ENCODE peak calls at places on chromosome 21, in four cellular contexts. One of them, this sample, is unnamed. For H3K9me1, the result is how much of the 10 kb centered on the place peaks cover.

GRCh38 chr21:16046625-16047340 is 317.0 kb downstream of the USP25 start:
- DNase-seq in IMR-90: peak
- DNase-seq in endothelial cell of umbilical vein: no peak
- DNase-seq in K562: no peak
- DNase-seq in this sample: no peak

GRCh38 chr21:26653431-26653830 is 80.3 kb upstream of the CYYR1 start:
- DNase-seq in IMR-90: no peak
- DNase-seq in endothelial cell of umbilical vein: no peak
- DNase-seq in K562: no peak
- DNase-seq in this sample: no peak

GRCh38 chr21:20971296-20971921 is 26.8 kb upstream of the NCAM2 start:
- DNase-seq in IMR-90: peak
- DNase-seq in endothelial cell of umbilical vein: peak
- DNase-seq in K562: peak
- DNase-seq in this sample: no peak

GRCh38 chr21:21163904-21164303 is 165.7 kb downstream of the NCAM2 start:
- DNase-seq in IMR-90: peak
- DNase-seq in endothelial cell of umbilical vein: peak
- DNase-seq in K562: peak
- DNase-seq in this sample: no peak

GRCh38 chr21:36245649-36246048 is 74.3 kb upstream of the MORC3 start:
- DNase-seq in IMR-90: no peak
- DNase-seq in endothelial cell of umbilical vein: no peak
- DNase-seq in K562: peak
- DNase-seq in this sample: no peak

GRCh38 chr21:9008636-9009035 is 1512.7 kb upstream of the TPTE start:
- DNase-seq in IMR-90: no peak
- DNase-seq in endothelial cell of umbilical vein: peak
- DNase-seq in K562: no peak
- DNase-seq in this sample: no peak

GRCh38 chr21:31872452-31873274 is at the start of gene HUNK:
- DNase-seq in IMR-90: peak
- DNase-seq in endothelial cell of umbilical vein: no peak
- DNase-seq in K562: no peak
- DNase-seq in this sample: no peak

GRCh38 chr21:42818328-42818749 is 61.0 kb downstream of the WDR4 start:
- DNase-seq in IMR-90: peak
- DNase-seq in endothelial cell of umbilical vein: peak
- DNase-seq in K562: peak
- DNase-seq in this sample: peak

GRCh38 chr21:40386301-40386911 is 460.6 kb downstream of the DSCAM start:
- DNase-seq in IMR-90: no peak
- DNase-seq in endothelial cell of umbilical vein: no peak
- DNase-seq in K562: peak
- DNase-seq in this sample: no peak

GRCh38 chr21:42013338-42013737 is 3.2 kb upstream of the ZBTB21 start:
- DNase-seq in IMR-90: no peak
- DNase-seq in endothelial cell of umbilical vein: no peak
- DNase-seq in K562: no peak
- DNase-seq in this sample: no peak

GRCh38 chr21:36791695-36792451 is 93.0 kb downstream of the SIM2 start:
- DNase-seq in IMR-90: no peak
- DNase-seq in endothelial cell of umbilical vein: no peak
- DNase-seq in K562: no peak
- DNase-seq in this sample: no peak

GRCh38 chr21:42010507-42011493 is 640 bp upstream of the ZBTB21 start:
- DNase-seq in IMR-90: no peak
- DNase-seq in endothelial cell of umbilical vein: peak
- DNase-seq in K562: peak
- DNase-seq in this sample: no peak

GRCh38 chr21:42526379-42526727 is 12.7 kb downstream of the SLC37A1 start:
- DNase-seq in IMR-90: no peak
- DNase-seq in endothelial cell of umbilical vein: no peak
- DNase-seq in K562: no peak
- DNase-seq in this sample: no peak

GRCh38 chr21:26565105-26565504 is 8.0 kb downstream of the CYYR1 start:
- DNase-seq in IMR-90: no peak
- DNase-seq in endothelial cell of umbilical vein: peak
- DNase-seq in K562: no peak
- DNase-seq in this sample: no peak

GRCh38 chr21:27108228-27108627 is 141.3 kb upstream of the ADAMTS5 start:
- DNase-seq in IMR-90: peak
- DNase-seq in endothelial cell of umbilical vein: no peak
- DNase-seq in K562: no peak
- DNase-seq in this sample: no peak

GRCh38 chr21:32257952-32258785 is 20.7 kb downstream of the MIS18A start:
- DNase-seq in IMR-90: peak
- DNase-seq in endothelial cell of umbilical vein: peak
- DNase-seq in K562: peak
- DNase-seq in this sample: peak

GRCh38 chr21:42653492-42654061 is at the start of gene PDE9A:
- DNase-seq in IMR-90: no peak
- DNase-seq in endothelial cell of umbilical vein: no peak
- DNase-seq in K562: peak
- DNase-seq in this sample: no peak

GRCh38 chr21:20443558-20444155 is 554.6 kb upstream of the NCAM2 start:
- DNase-seq in IMR-90: no peak
- DNase-seq in endothelial cell of umbilical vein: no peak
- DNase-seq in K562: peak
- DNase-seq in this sample: no peak

GRCh38 chr21:25501448-25501847 is 105.8 kb downstream of the MRPL39 start:
- DNase-seq in IMR-90: no peak
- DNase-seq in endothelial cell of umbilical vein: no peak
- DNase-seq in K562: no peak
- DNase-seq in this sample: no peak

GRCh38 chr21:25503981-25504380 is 103.3 kb downstream of the MRPL39 start:
- DNase-seq in IMR-90: no peak
- DNase-seq in endothelial cell of umbilical vein: no peak
- DNase-seq in K562: no peak
- DNase-seq in this sample: no peak

GRCh38 chr21:25496825-25497482 is 110.3 kb downstream of the MRPL39 start:
- DNase-seq in IMR-90: peak
- DNase-seq in endothelial cell of umbilical vein: no peak
- DNase-seq in K562: no peak
- DNase-seq in this sample: no peak

GRCh38 chr21:25501996-25502665 is 105.2 kb downstream of the MRPL39 start:
- DNase-seq in IMR-90: no peak
- DNase-seq in endothelial cell of umbilical vein: no peak
- DNase-seq in K562: no peak
- DNase-seq in this sample: no peak

DNA sequence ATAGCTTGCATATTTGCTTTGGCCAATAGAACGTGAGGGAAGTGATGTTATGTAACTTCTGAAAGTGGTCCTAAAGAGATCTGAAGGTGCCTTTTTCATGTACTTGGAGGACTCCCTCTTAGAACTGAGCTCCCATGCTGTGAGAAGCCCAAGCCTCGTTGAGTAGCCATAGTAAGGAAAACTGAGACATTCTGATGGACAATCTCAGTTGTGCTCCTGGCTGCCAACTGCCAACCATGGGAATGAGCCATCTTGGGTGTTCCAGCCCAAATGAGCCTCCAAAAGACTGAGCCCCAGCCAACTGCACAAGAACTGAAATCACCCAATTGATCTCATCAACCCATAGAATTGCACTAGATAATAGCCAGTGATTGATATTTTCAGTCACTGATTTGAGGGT is 106.7 kb downstream of the MRPL39 start:
- DNase-seq in IMR-90: no peak
- DNase-seq in endothelial cell of umbilical vein: no peak
- DNase-seq in K562: no peak
- DNase-seq in this sample: no peak
- H3K9me1 ChIP-seq in IMR-90: under half
- H3K9me1 ChIP-seq in endothelial cell of umbilical vein: under half
- H3K9me1 ChIP-seq in K562: under half
- H3K9me1 ChIP-seq in this sample: under half

GRCh38 chr21:34934350-34934749 is 114.8 kb downstream of the RUNX1 start:
- DNase-seq in IMR-90: no peak
- DNase-seq in endothelial cell of umbilical vein: no peak
- DNase-seq in K562: no peak
- DNase-seq in this sample: no peak
- H3K27ac ChIP-seq in IMR-90: no peak
- H3K27ac ChIP-seq in endothelial cell of umbilical vein: no peak
- H3K27ac ChIP-seq in K562: no peak
- H3K27ac ChIP-seq in this sample: no peak

DNA sequence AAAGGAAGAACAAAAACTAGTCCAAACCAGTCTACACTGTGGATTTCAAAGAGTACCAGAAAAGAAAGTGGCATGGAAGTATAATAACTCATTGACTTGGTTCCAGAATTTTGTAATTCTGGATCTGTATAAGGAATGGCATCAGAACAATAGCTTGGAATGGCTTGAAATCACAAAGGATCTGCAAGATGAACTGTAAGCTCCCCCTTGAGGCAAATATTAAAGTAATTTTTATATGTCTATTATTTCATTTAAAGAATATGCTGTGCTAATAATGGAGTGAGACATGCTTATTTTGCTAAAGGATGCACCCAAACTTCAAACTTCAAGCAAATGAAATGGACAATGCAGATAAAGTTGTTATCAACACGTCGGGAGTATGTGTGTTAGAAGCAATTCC is 21.3 kb downstream of the CHODL start:
- DNase-seq in IMR-90: no peak
- DNase-seq in endothelial cell of umbilical vein: no peak
- DNase-seq in K562: no peak
- DNase-seq in this sample: no peak
- H3K9me1 ChIP-seq in IMR-90: under half
- H3K9me1 ChIP-seq in endothelial cell of umbilical vein: under half
- H3K9me1 ChIP-seq in K562: under half
- H3K9me1 ChIP-seq in this sample: under half

GRCh38 chr21:44870748-44871495 is 2.6 kb downstream of the PTTG1IP start:
- DNase-seq in IMR-90: no peak
- DNase-seq in endothelial cell of umbilical vein: peak
- DNase-seq in K562: no peak
- DNase-seq in this sample: no peak
- H3K27ac ChIP-seq in IMR-90: peak
- H3K27ac ChIP-seq in endothelial cell of umbilical vein: peak
- H3K27ac ChIP-seq in K562: peak
- H3K27ac ChIP-seq in this sample: no peak

GRCh38 chr21:45456836-45457160 is 51.8 kb downstream of the COL18A1 start:
- DNase-seq in IMR-90: no peak
- DNase-seq in endothelial cell of umbilical vein: no peak
- DNase-seq in K562: no peak
- DNase-seq in this sample: no peak
- H3K9me1 ChIP-seq in IMR-90: under half
- H3K9me1 ChIP-seq in endothelial cell of umbilical vein: under half
- H3K9me1 ChIP-seq in K562: under half
- H3K9me1 ChIP-seq in this sample: under half

DNA sequence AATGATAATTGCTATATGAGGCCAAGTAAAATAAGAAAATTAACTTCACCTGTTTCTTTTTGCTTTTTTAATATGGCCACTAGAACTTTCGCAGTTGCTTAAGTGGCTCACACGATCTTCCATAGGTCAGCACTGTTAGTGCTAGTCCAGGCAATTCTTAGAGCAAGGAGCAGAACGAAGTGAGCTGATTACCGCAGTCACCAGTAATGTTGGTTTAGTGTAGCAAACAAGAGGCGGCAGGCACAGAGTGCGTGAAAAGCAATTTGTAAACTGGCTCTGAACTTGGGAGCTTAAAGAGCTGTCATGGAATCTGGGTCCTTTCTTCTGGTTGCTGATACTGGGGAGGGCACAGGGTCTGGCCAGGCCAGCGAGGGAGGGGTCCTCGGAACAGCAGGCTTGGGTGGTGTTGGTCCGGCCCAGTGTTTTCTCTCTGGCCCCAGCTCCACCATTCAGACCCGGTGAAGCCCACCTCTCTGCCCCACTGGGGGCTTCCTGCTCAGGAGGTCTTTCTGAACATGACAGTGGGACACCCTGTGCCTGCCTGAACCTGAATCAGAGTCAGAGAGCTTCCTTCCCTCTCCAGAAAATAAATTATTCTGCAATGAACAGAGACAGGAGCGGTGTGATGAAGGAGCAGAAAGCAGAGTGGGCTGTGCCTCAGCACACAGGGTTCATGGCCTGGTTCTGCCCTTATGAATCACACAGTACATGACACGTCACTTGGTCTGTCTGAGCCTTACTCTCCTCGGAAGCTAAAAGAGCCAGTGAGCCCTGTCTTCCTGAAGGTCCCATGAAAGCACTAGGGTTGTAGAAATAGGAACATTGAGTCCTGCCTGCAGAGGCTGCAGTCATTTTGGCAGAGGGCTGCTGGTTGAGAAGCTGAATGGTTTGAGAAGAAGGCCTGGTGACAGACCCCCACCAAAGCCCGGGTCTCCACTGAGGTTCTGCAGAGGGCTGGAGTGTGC is 11.9 kb downstream of the ETS2 start:
- DNase-seq in IMR-90: peak
- DNase-seq in endothelial cell of umbilical vein: no peak
- DNase-seq in K562: no peak
- DNase-seq in this sample: no peak
- H3K27ac ChIP-seq in IMR-90: peak
- H3K27ac ChIP-seq in endothelial cell of umbilical vein: no peak
- H3K27ac ChIP-seq in K562: no peak
- H3K27ac ChIP-seq in this sample: peak

DNA sequence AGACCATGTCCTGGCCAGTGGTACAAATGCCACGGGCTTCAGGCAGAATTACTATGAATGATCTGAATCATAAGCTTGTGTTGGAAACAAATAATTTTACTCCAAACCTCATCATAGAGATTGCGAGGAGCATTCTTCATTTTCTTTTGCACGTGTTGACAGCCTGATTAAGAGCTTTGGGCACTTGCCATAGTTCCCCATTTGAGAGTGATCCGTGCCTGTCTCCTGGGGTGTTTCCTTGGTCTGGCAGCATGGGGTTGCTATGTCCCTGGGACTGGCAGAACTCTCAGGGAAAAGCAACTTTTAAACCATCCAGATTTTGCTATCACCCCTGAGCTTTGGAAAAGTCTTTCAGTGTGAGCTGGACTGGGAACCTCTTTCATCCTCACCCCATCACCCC is 54.3 kb upstream of the KCNJ6 start:
- DNase-seq in IMR-90: no peak
- DNase-seq in endothelial cell of umbilical vein: no peak
- DNase-seq in K562: no peak
- DNase-seq in this sample: no peak
- H3K9me1 ChIP-seq in IMR-90: under half
- H3K9me1 ChIP-seq in endothelial cell of umbilical vein: under half
- H3K9me1 ChIP-seq in K562: under half
- H3K9me1 ChIP-seq in this sample: under half

GRCh38 chr21:34086887-34087306 is 13.5 kb downstream of the MRPS6 start:
- DNase-seq in IMR-90: no peak
- DNase-seq in endothelial cell of umbilical vein: no peak
- DNase-seq in K562: peak
- DNase-seq in this sample: no peak

GRCh38 chr21:34091032-34091431 is 17.7 kb downstream of the MRPS6 start:
- DNase-seq in IMR-90: no peak
- DNase-seq in endothelial cell of umbilical vein: no peak
- DNase-seq in K562: no peak
- DNase-seq in this sample: no peak

GRCh38 chr21:34085129-34085528 is 11.8 kb downstream of the MRPS6 start:
- DNase-seq in IMR-90: no peak
- DNase-seq in endothelial cell of umbilical vein: no peak
- DNase-seq in K562: no peak
- DNase-seq in this sample: no peak

GRCh38 chr21:34091607-34092006 is 18.2 kb downstream of the MRPS6 start:
- DNase-seq in IMR-90: no peak
- DNase-seq in endothelial cell of umbilical vein: peak
- DNase-seq in K562: no peak
- DNase-seq in this sample: no peak

GRCh38 chr21:34088752-34089151 is 15.4 kb downstream of the MRPS6 start:
- DNase-seq in IMR-90: no peak
- DNase-seq in endothelial cell of umbilical vein: no peak
- DNase-seq in K562: no peak
- DNase-seq in this sample: no peak
- H3K27ac ChIP-seq in IMR-90: no peak
- H3K27ac ChIP-seq in endothelial cell of umbilical vein: no peak
- H3K27ac ChIP-seq in K562: no peak
- H3K27ac ChIP-seq in this sample: no peak